ENCODE peak calls at places on chromosomes 6 and 20, in eight cellular contexts. B is right cardiac atrium, R is HCT116, K is body of pancreas, N is tibial nerve, V is Peyer's patch, G is neural progenitor cell, S is pancreas. W is an unnamed sample.
A peak's percentile ranks its signal among the peaks of the same experiment; 100 is the strongest.

GRCh38 chr6:169319561-169319960 is 65.9 kb upstream of the THBS2 start:
- DNase-seq in B (no peak), R (no peak), K (no peak), N (no peak), V (no peak), G (no peak), S (no peak), W (no peak)

GRCh38 chr6:142886431-142887170 is 58.4 kb downstream of the HIVEP2 start:
- DNase-seq in B (no peak), R (no peak), K (no peak), N (no peak), V (no peak), G (no peak), S (no peak), W (peak; percentile 72)

GRCh38 chr20:61875221-61875885 is 190.3 kb downstream of the TAF4 start:
- DNase-seq in B (peak; percentile 33), R (no peak), K (no peak), N (no peak), V (no peak), G (peak; percentile 36), S (no peak), W (no peak)

GRCh38 chr20:22827916-22828315 is 207.2 kb upstream of the SSTR4 start:
- DNase-seq in B (no peak), R (no peak), K (no peak), N (no peak), V (no peak), G (no peak), S (no peak), W (no peak)

GRCh38 chr20:6067765-6068318 is 14.0 kb upstream of the LRRN4 start:
- DNase-seq in B (no peak), R (no peak), K (peak; percentile 36), N (no peak), V (no peak), G (no peak), S (no peak), W (peak; percentile 44)

GRCh38 chr6:3912366-3913076 is 63.3 kb downstream of the FAM50B start:
- DNase-seq in B (no peak), R (no peak), K (no peak), N (no peak), V (no peak), G (no peak), S (no peak), W (no peak)

GRCh38 chr6:147821266-147821665 is 312.8 kb downstream of the SAMD5 start:
- DNase-seq in B (no peak), R (no peak), K (no peak), N (no peak), V (no peak), G (peak; percentile 73), S (no peak), W (no peak)

GRCh38 chr20:57395111-57395959 is 4.1 kb downstream of the RBM38 start:
- DNase-seq in B (peak; percentile 94), R (no peak), K (peak; percentile 65), N (peak; percentile 37), V (no peak), G (peak; percentile 91), S (peak; percentile 33), W (no peak)

GRCh38 chr6:38080889-38081288 is 261.4 kb downstream of the ZFAND3 start:
- DNase-seq in B (no peak), R (no peak), K (no peak), N (no peak), V (no peak), G (no peak), S (no peak), W (peak; percentile 85)

GRCh38 chr6:118387921-118388701 is 160.0 kb upstream of the PLN start:
- DNase-seq in B (no peak), R (peak; percentile 3), K (no peak), N (no peak), V (no peak), G (no peak), S (no peak), W (no peak)

GRCh38 chr6:143695106-143696059 is 17.6 kb downstream of the PHACTR2 start:
- DNase-seq in B (no peak), R (no peak), K (no peak), N (no peak), V (no peak), G (no peak), S (no peak), W (peak; percentile 48)

GRCh38 chr6:6749791-6750434 is 161.4 kb downstream of the LY86 start:
- DNase-seq in B (peak; percentile 79), R (peak; percentile 56), K (peak; percentile 26), N (peak; percentile 16), V (no peak), G (peak; percentile 49), S (no peak), W (peak; percentile 80)

GRCh38 chr20:37310951-37311350 is 21.5 kb downstream of the MANBAL start:
- DNase-seq in B (no peak), R (no peak), K (no peak), N (no peak), V (no peak), G (no peak), S (no peak), W (no peak)

GRCh38 chr6:110255356-110255755 is 75.1 kb downstream of the CDC40 start:
- DNase-seq in B (no peak), R (no peak), K (no peak), N (no peak), V (no peak), G (peak; percentile 75), S (no peak), W (peak; percentile 8)

GRCh38 chr20:39378781-39379180 is 416.6 kb downstream of the DHX35 start:
- DNase-seq in B (no peak), R (no peak), K (peak; percentile 7), N (no peak), V (no peak), G (no peak), S (peak; percentile 9), W (no peak)

GRCh38 chr6:169991031-169991390 is 239.6 kb downstream of the ERMARD start:
- DNase-seq in B (no peak), R (no peak), K (no peak), N (no peak), V (no peak), G (no peak), S (no peak), W (no peak)

GRCh38 chr20:57693002-57693582 is 16.7 kb downstream of the PMEPA1 start:
- DNase-seq in B (no peak), R (peak; percentile 62), K (peak; percentile 64), N (no peak), V (peak; percentile 30), G (no peak), S (peak; percentile 69), W (peak; percentile 87)

GRCh38 chr20:5002077-5002413 is 735 bp upstream of the SLC23A2 start:
- DNase-seq in B (no peak), R (no peak), K (peak; percentile 14), N (no peak), V (no peak), G (peak; percentile 18), S (peak; percentile 15), W (no peak)

GRCh38 chr20:45069261-45069660 is 31.7 kb downstream of the KCNS1 start:
- DNase-seq in B (no peak), R (no peak), K (no peak), N (no peak), V (no peak), G (no peak), S (no peak), W (no peak)

GRCh38 chr20:1700990-1701389 is 43.4 kb upstream of the SIRPG start:
- DNase-seq in B (no peak), R (no peak), K (no peak), N (no peak), V (no peak), G (no peak), S (no peak), W (no peak)

GRCh38 chr20:20410678-20411077 is 42.8 kb downstream of the INSM1 start:
- DNase-seq in B (peak; percentile 84), R (no peak), K (peak; percentile 73), N (no peak), V (no peak), G (peak; percentile 87), S (peak; percentile 45), W (peak; percentile 87)

GRCh38 chr6:143999406-143999805 is 8.7 kb downstream of the PLAGL1 start:
- DNase-seq in B (no peak), R (no peak), K (no peak), N (no peak), V (no peak), G (no peak), S (no peak), W (no peak)

GRCh38 chr6:101876431-101876830 is 482.9 kb downstream of the GRIK2 start:
- DNase-seq in B (no peak), R (no peak), K (no peak), N (no peak), V (no peak), G (peak; percentile 61), S (no peak), W (no peak)

GRCh38 chr20:53611449-53611894 is 17.8 kb upstream of the ZNF217 start:
- DNase-seq in B (no peak), R (peak; percentile 78), K (no peak), N (no peak), V (peak; percentile 31), G (peak; percentile 24), S (peak; percentile 3), W (no peak)

GRCh38 chr6:7805828-7806227 is 79.9 kb downstream of the BMP6 start:
- DNase-seq in B (no peak), R (no peak), K (no peak), N (no peak), V (no peak), G (no peak), S (no peak), W (no peak)

GRCh38 chr6:1388081-1388926 is 1.1 kb upstream of the FOXF2 start:
- DNase-seq in B (no peak), R (no peak), K (no peak), N (no peak), V (no peak), G (peak; percentile 57), S (no peak), W (no peak)
- H3K27me3 ChIP-seq in B (no peaks in the 10 kb centered on the region), R (no peaks in the 10 kb centered on the region), K (peaks cover 40% of the 10 kb centered on the region), N (no peaks in the 10 kb centered on the region), V (no peaks in the 10 kb centered on the region), G (peaks cover 100% of the 10 kb centered on the region), S (no peaks in the 10 kb centered on the region), W (peaks cover 46% of the 10 kb centered on the region)

GRCh38 chr6:41367700-41368099 is 32.3 kb downstream of the NCR2 start:
- DNase-seq in B (peak; percentile 61), R (peak; percentile 60), K (peak; percentile 47), N (no peak), V (no peak), G (peak; percentile 90), S (peak; percentile 41), W (peak; percentile 58)
- H3K27me3 ChIP-seq in B (no peaks in the 10 kb centered on the region), R (peaks cover 4% of the 10 kb centered on the region), K (peaks cover 6% of the 10 kb centered on the region), N (no peaks in the 10 kb centered on the region), V (no peaks in the 10 kb centered on the region), G (peaks cover 92% of the 10 kb centered on the region), S (no peaks in the 10 kb centered on the region), W (peaks cover 13% of the 10 kb centered on the region)

GRCh38 chr20:9514461-9515210 is at the start of gene LAMP5:
- DNase-seq in B (peak; percentile 48), R (no peak), K (peak; percentile 42), N (no peak), V (no peak), G (peak; percentile 94), S (no peak), W (no peak)
- H3K27me3 ChIP-seq in B (peaks cover 4% of the 10 kb centered on the region), R (peaks cover 39% of the 10 kb centered on the region), K (no peaks in the 10 kb centered on the region), N (no peaks in the 10 kb centered on the region), V (no peaks in the 10 kb centered on the region), G (peaks cover 99% of the 10 kb centered on the region), S (no peaks in the 10 kb centered on the region), W (peaks cover 26% of the 10 kb centered on the region)

DNA sequence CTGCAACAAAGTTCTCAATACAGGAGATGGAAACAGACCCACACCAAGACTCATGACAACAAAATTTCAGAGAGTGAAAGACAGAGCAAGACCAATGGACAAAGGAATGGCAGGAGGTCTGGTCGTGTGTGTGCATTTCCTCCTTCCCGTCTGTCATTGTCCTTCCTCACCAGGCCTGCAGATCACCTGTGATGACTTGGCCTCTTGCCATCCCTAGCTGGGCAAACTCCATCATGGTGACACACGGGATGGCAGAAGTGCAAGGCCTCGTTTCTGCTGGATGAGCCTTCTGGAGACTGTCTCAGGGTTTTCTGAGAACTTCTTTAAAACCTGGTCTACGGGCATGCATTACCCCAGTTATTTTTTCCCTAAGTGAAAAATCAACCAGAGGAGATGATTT is 49.2 kb downstream of the RPP21 start:
- DNase-seq in B (no peak), R (no peak), K (peak; percentile 15), N (no peak), V (no peak), G (no peak), S (no peak), W (peak; percentile 84)
- H3K27me3 ChIP-seq in B (peaks cover 3% of the 10 kb centered on the region), R (peaks cover 20% of the 10 kb centered on the region), K (no peaks in the 10 kb centered on the region), N (no peaks in the 10 kb centered on the region), V (no peaks in the 10 kb centered on the region), G (peaks cover 44% of the 10 kb centered on the region), S (no peaks in the 10 kb centered on the region), W (no peaks in the 10 kb centered on the region)